ENCODE peak calls at places on chromosomes 13 and 19, in five cellular contexts. One of them, this sample, is unnamed.

GRCh38 chr13:108352599-108352998 is 83.1 kb downstream of the TNFSF13B start:
- DNase-seq in K562: no peak
- DNase-seq in GM12878: no peak
- DNase-seq in H1: no peak
- DNase-seq in HepG2: no peak
- DNase-seq in this sample: no peak

GRCh38 chr13:25286308-25286968 is 850 bp downstream of the MTMR6 start:
- DNase-seq in K562: no peak
- DNase-seq in GM12878: no peak
- DNase-seq in H1: no peak
- DNase-seq in HepG2: peak; percentile 24
- DNase-seq in this sample: no peak

GRCh38 chr19:4067396-4068057 is 828 bp upstream of the ZBTB7A start:
- DNase-seq in K562: peak; percentile 75
- DNase-seq in GM12878: no peak
- DNase-seq in H1: no peak
- DNase-seq in HepG2: no peak
- DNase-seq in this sample: no peak

GRCh38 chr13:31756346-31756745 is 17.0 kb downstream of the RXFP2 start:
- DNase-seq in K562: no peak
- DNase-seq in GM12878: no peak
- DNase-seq in H1: no peak
- DNase-seq in HepG2: no peak
- DNase-seq in this sample: no peak

GRCh38 chr13:109162248-109163051 is 533.0 kb downstream of the MYO16 start:
- DNase-seq in K562: no peak
- DNase-seq in GM12878: peak; percentile 98
- DNase-seq in H1: no peak
- DNase-seq in HepG2: no peak
- DNase-seq in this sample: no peak

GRCh38 chr19:46614114-46614701 is 10.7 kb downstream of the PTGIR start:
- DNase-seq in K562: peak; percentile 88
- DNase-seq in GM12878: no peak
- DNase-seq in H1: peak; percentile 97
- DNase-seq in HepG2: peak; percentile 61
- DNase-seq in this sample: peak; percentile 63

GRCh38 chr13:110435331-110435730 is 126.2 kb downstream of the RAB20 start:
- DNase-seq in K562: no peak
- DNase-seq in GM12878: no peak
- DNase-seq in H1: no peak
- DNase-seq in HepG2: no peak
- DNase-seq in this sample: no peak

GRCh38 chr13:84037937-84038464 is 155.7 kb upstream of the SLITRK1 start:
- DNase-seq in K562: no peak
- DNase-seq in GM12878: no peak
- DNase-seq in H1: no peak
- DNase-seq in HepG2: no peak
- DNase-seq in this sample: no peak

GRCh38 chr13:80945328-80945727 is 604.4 kb upstream of the SPRY2 start:
- DNase-seq in K562: no peak
- DNase-seq in GM12878: no peak
- DNase-seq in H1: no peak
- DNase-seq in HepG2: peak; percentile 71
- DNase-seq in this sample: no peak
- TF ChIP-seq ATF3 in K562: no peak
- TF ChIP-seq ATF3 in GM12878: no peak
- TF ChIP-seq ATF3 in H1: no peak
- TF ChIP-seq ATF3 in HepG2: no peak
- TF ChIP-seq ATF3 in this sample: no peak

GRCh38 chr19:43774103-43774939 is 6.5 kb downstream of the KCNN4 start:
- DNase-seq in K562: peak; percentile 96
- DNase-seq in GM12878: no peak
- DNase-seq in H1: peak; percentile 84
- DNase-seq in HepG2: peak; percentile 63
- DNase-seq in this sample: no peak
- H3K4me2 ChIP-seq in K562: peak overlapping the region; percentile 92
- H3K4me2 ChIP-seq in GM12878: no peak overlapping the region
- H3K4me2 ChIP-seq in H1: peak overlapping the region; percentile 95
- H3K4me2 ChIP-seq in HepG2: peak overlapping the region; percentile 75
- H3K4me2 ChIP-seq in this sample: no peak overlapping the region

DNA sequence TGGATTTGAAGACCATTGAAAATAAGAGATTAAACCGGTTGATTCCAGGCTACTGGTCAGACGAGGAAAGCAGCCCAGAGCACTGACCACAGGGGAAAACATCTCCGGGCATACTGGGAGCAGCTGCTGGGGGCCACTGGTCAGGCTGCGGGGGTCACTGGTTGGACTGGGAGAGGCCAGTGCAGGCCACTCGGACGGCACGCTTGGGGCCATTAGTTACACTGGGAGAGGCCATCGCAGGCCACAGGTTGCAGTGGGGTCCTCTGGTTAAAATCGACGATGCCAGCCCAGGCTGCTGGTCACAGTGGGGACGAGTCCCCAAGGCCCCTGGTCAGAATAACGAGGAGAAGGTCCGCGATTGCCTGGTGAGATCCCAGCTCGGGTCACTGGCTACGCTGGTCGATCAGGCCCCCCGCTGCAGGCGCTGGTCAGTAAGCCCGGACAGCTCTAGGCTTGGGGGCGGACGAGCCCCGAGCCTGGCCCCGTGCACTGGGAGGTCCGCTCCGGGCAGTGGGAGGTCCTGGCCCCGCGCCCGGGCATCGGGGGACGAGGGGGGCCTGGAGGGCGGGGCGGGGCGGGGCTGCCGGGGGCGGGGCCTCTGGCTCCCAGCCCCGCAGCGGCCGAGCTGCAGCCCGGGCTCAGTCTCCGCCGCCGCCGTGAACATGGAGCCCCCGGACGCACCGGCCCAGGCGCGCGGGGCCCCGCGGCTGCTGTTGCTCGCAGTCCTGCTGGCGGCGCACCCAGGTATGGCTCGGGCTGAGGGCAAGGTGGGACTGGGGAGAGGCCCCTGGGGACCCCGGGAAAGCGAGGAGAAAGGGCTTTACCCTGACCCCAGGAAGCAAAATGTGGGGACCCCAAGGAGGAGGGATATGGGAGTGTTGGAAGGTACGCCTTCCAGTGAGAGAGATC is at the start of gene BCAM:
- DNase-seq in K562: peak; percentile 98
- DNase-seq in GM12878: no peak
- DNase-seq in H1: peak; percentile 87
- DNase-seq in HepG2: peak; percentile 65
- DNase-seq in this sample: no peak
- TF ChIP-seq RAD21 in K562: no peak
- TF ChIP-seq RAD21 in GM12878: no peak
- TF ChIP-seq RAD21 in H1: no peak
- TF ChIP-seq RAD21 in HepG2: no peak
- TF ChIP-seq RAD21 in this sample: no peak

DNA sequence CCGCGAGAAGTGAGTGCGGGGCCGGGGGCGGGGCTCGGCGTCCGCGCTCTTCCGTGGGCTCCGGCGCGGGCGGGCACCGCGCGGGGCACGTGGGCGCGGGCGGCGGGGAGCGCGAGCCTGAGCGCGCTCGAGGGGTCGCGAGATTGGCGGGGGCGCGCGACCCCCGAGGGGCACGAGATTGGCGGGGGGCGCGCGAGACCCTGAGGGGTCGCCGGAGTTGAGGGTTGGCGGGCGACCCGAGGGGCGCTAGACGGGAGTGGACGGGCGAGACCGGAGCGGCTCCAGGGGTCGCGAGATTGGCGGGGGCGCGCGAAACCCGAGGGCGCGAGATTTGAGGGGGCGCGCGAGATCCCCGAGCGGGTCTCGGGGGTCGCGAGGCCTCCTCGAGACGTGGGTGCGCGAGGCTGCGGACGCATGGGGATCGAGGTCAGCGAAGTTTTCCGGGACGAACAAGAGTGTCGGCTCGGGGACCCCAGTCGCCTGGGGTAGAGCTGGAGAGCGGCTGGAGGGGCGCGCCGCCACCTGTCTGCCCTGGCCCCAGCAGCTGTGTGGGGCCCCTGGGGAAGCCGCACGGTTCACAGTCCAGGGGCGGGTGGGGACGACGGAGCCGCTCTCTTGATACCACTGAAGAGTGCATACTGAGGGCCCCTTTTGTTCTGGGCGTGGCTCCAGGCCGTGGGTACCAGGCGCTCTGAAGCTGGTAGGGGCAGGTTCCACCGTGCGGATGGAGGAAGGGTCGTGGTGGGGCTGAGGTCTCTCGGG is 682 bp downstream of the SSBP4 start:
- DNase-seq in K562: peak; percentile 54
- DNase-seq in GM12878: no peak
- DNase-seq in H1: no peak
- DNase-seq in HepG2: peak; percentile 55
- DNase-seq in this sample: no peak
- TF ChIP-seq ATF3 in K562: no peak
- TF ChIP-seq ATF3 in GM12878: no peak
- TF ChIP-seq ATF3 in H1: no peak
- TF ChIP-seq ATF3 in HepG2: no peak
- TF ChIP-seq ATF3 in this sample: no peak

This sample was measured in HCT116.